ENCODE peak calls at places on chromosomes 7 and 10, in seven cellular contexts. One of them, this sample, is unnamed. For H3K36me3, the result is how much of the 10 kb centered on the place peaks cover.

GRCh38 chr10:30862486-30862885 is 169.2 kb downstream of the ZNF438 start:
- DNase-seq in suprapubic skin: no peak
- DNase-seq in heart right ventricle: no peak
- DNase-seq in stomach: no peak
- DNase-seq in cardiac muscle cell: no peak
- DNase-seq in IMR-90: peak
- DNase-seq in mammary epithelial cell: no peak
- DNase-seq in this sample: no peak

GRCh38 chr10:112835933-112836564 is 114.0 kb upstream of the TCF7L2 start:
- DNase-seq in suprapubic skin: no peak
- DNase-seq in heart right ventricle: peak
- DNase-seq in stomach: no peak
- DNase-seq in cardiac muscle cell: peak
- DNase-seq in IMR-90: no peak
- DNase-seq in mammary epithelial cell: no peak
- DNase-seq in this sample: no peak

GRCh38 chr7:13822678-13823077 is 166.8 kb downstream of the ETV1 start:
- DNase-seq in suprapubic skin: no peak
- DNase-seq in heart right ventricle: no peak
- DNase-seq in stomach: no peak
- DNase-seq in cardiac muscle cell: no peak
- DNase-seq in IMR-90: peak
- DNase-seq in mammary epithelial cell: peak
- DNase-seq in this sample: no peak

GRCh38 chr7:16801579-16801978 is 3.2 kb downstream of the AGR2 start:
- DNase-seq in suprapubic skin: no peak
- DNase-seq in heart right ventricle: no peak
- DNase-seq in stomach: no peak
- DNase-seq in cardiac muscle cell: no peak
- DNase-seq in IMR-90: no peak
- DNase-seq in mammary epithelial cell: no peak
- DNase-seq in this sample: no peak

GRCh38 chr10:131758942-131759315 is 141.9 kb upstream of the PPP2R2D start:
- DNase-seq in suprapubic skin: no peak
- DNase-seq in heart right ventricle: no peak
- DNase-seq in stomach: no peak
- DNase-seq in cardiac muscle cell: no peak
- DNase-seq in IMR-90: no peak
- DNase-seq in mammary epithelial cell: no peak
- DNase-seq in this sample: no peak

GRCh38 chr10:33337335-33337854 is 2.9 kb upstream of the NRP1 start:
- DNase-seq in suprapubic skin: no peak
- DNase-seq in heart right ventricle: peak
- DNase-seq in stomach: no peak
- DNase-seq in cardiac muscle cell: peak
- DNase-seq in IMR-90: peak
- DNase-seq in mammary epithelial cell: no peak
- DNase-seq in this sample: no peak

GRCh38 chr7:100088621-100089457 is at the start of gene COPS6:
- DNase-seq in suprapubic skin: peak
- DNase-seq in heart right ventricle: peak
- DNase-seq in stomach: peak
- DNase-seq in cardiac muscle cell: peak
- DNase-seq in IMR-90: peak
- DNase-seq in mammary epithelial cell: peak
- DNase-seq in this sample: peak

GRCh38 chr10:33199731-33200130 is 134.7 kb downstream of the NRP1 start:
- DNase-seq in suprapubic skin: no peak
- DNase-seq in heart right ventricle: no peak
- DNase-seq in stomach: no peak
- DNase-seq in cardiac muscle cell: no peak
- DNase-seq in IMR-90: peak
- DNase-seq in mammary epithelial cell: no peak
- DNase-seq in this sample: no peak

GRCh38 chr7:116621649-116622048 is 50.3 kb upstream of the MET start:
- DNase-seq in suprapubic skin: no peak
- DNase-seq in heart right ventricle: no peak
- DNase-seq in stomach: no peak
- DNase-seq in cardiac muscle cell: no peak
- DNase-seq in IMR-90: no peak
- DNase-seq in mammary epithelial cell: no peak
- DNase-seq in this sample: no peak

GRCh38 chr7:135166338-135166989 is 4.0 kb downstream of the CYREN start:
- DNase-seq in suprapubic skin: no peak
- DNase-seq in heart right ventricle: no peak
- DNase-seq in stomach: no peak
- DNase-seq in cardiac muscle cell: no peak
- DNase-seq in IMR-90: no peak
- DNase-seq in mammary epithelial cell: no peak
- DNase-seq in this sample: no peak

GRCh38 chr10:23331567-23332290 is 12.9 kb downstream of the C10orf67 start:
- DNase-seq in suprapubic skin: no peak
- DNase-seq in heart right ventricle: no peak
- DNase-seq in stomach: no peak
- DNase-seq in cardiac muscle cell: no peak
- DNase-seq in IMR-90: peak
- DNase-seq in mammary epithelial cell: peak
- DNase-seq in this sample: no peak

GRCh38 chr10:119657725-119658124 is 6.5 kb downstream of the BAG3 start:
- DNase-seq in suprapubic skin: no peak
- DNase-seq in heart right ventricle: no peak
- DNase-seq in stomach: no peak
- DNase-seq in cardiac muscle cell: no peak
- DNase-seq in IMR-90: peak
- DNase-seq in mammary epithelial cell: no peak
- DNase-seq in this sample: no peak

GRCh38 chr10:129775681-129776080 is 188.4 kb downstream of the EBF3 start:
- DNase-seq in suprapubic skin: peak
- DNase-seq in heart right ventricle: no peak
- DNase-seq in stomach: peak
- DNase-seq in cardiac muscle cell: no peak
- DNase-seq in IMR-90: no peak
- DNase-seq in mammary epithelial cell: no peak
- DNase-seq in this sample: no peak

GRCh38 chr7:55571534-55572377 is 546 bp downstream of the VOPP1 start:
- DNase-seq in suprapubic skin: no peak
- DNase-seq in heart right ventricle: peak
- DNase-seq in stomach: peak
- DNase-seq in cardiac muscle cell: peak
- DNase-seq in IMR-90: peak
- DNase-seq in mammary epithelial cell: peak
- DNase-seq in this sample: peak

GRCh38 chr10:58892039-58892665 is 284.3 kb upstream of the PHYHIPL start:
- DNase-seq in suprapubic skin: no peak
- DNase-seq in heart right ventricle: peak
- DNase-seq in stomach: no peak
- DNase-seq in cardiac muscle cell: no peak
- DNase-seq in IMR-90: no peak
- DNase-seq in mammary epithelial cell: no peak
- DNase-seq in this sample: no peak

GRCh38 chr10:75187961-75188426 is 22.6 kb upstream of the VDAC2 start:
- DNase-seq in suprapubic skin: peak
- DNase-seq in heart right ventricle: peak
- DNase-seq in stomach: peak
- DNase-seq in cardiac muscle cell: peak
- DNase-seq in IMR-90: peak
- DNase-seq in mammary epithelial cell: peak
- DNase-seq in this sample: peak

GRCh38 chr7:121003986-121004685 is 15.6 kb downstream of the CPED1 start:
- DNase-seq in suprapubic skin: no peak
- DNase-seq in heart right ventricle: peak
- DNase-seq in stomach: no peak
- DNase-seq in cardiac muscle cell: no peak
- DNase-seq in IMR-90: no peak
- DNase-seq in mammary epithelial cell: no peak
- DNase-seq in this sample: no peak

GRCh38 chr7:22860784-22861482 is 38.3 kb upstream of the TOMM7 start:
- DNase-seq in suprapubic skin: no peak
- DNase-seq in heart right ventricle: no peak
- DNase-seq in stomach: no peak
- DNase-seq in cardiac muscle cell: no peak
- DNase-seq in IMR-90: no peak
- DNase-seq in mammary epithelial cell: peak
- DNase-seq in this sample: no peak

GRCh38 chr10:102342958-102343357 is 52.5 kb upstream of the NFKB2 start:
- DNase-seq in suprapubic skin: no peak
- DNase-seq in heart right ventricle: no peak
- DNase-seq in stomach: no peak
- DNase-seq in cardiac muscle cell: no peak
- DNase-seq in IMR-90: peak
- DNase-seq in mammary epithelial cell: peak
- DNase-seq in this sample: no peak

GRCh38 chr7:74615933-74616780 is 41.4 kb upstream of the GTF2I start:
- DNase-seq in suprapubic skin: no peak
- DNase-seq in heart right ventricle: no peak
- DNase-seq in stomach: no peak
- DNase-seq in cardiac muscle cell: no peak
- DNase-seq in IMR-90: no peak
- DNase-seq in mammary epithelial cell: no peak
- DNase-seq in this sample: no peak

GRCh38 chr10:72204724-72205123 is 11.1 kb upstream of the ANAPC16 start:
- DNase-seq in suprapubic skin: no peak
- DNase-seq in heart right ventricle: no peak
- DNase-seq in stomach: no peak
- DNase-seq in cardiac muscle cell: peak
- DNase-seq in IMR-90: no peak
- DNase-seq in mammary epithelial cell: no peak
- DNase-seq in this sample: no peak

GRCh38 chr10:72206511-72207229 is 9.1 kb upstream of the ANAPC16 start:
- DNase-seq in suprapubic skin: no peak
- DNase-seq in heart right ventricle: no peak
- DNase-seq in stomach: no peak
- DNase-seq in cardiac muscle cell: no peak
- DNase-seq in IMR-90: no peak
- DNase-seq in mammary epithelial cell: no peak
- DNase-seq in this sample: no peak

GRCh38 chr10:72200883-72201282 is 14.9 kb upstream of the ANAPC16 start:
- DNase-seq in suprapubic skin: no peak
- DNase-seq in heart right ventricle: no peak
- DNase-seq in stomach: no peak
- DNase-seq in cardiac muscle cell: no peak
- DNase-seq in IMR-90: no peak
- DNase-seq in mammary epithelial cell: no peak
- DNase-seq in this sample: no peak

GRCh38 chr10:72204296-72204695 is 11.5 kb upstream of the ANAPC16 start:
- DNase-seq in suprapubic skin: no peak
- DNase-seq in heart right ventricle: no peak
- DNase-seq in stomach: no peak
- DNase-seq in cardiac muscle cell: no peak
- DNase-seq in IMR-90: no peak
- DNase-seq in mammary epithelial cell: no peak
- DNase-seq in this sample: no peak

GRCh38 chr10:72201293-72201692 is 14.5 kb upstream of the ANAPC16 start:
- DNase-seq in suprapubic skin: no peak
- DNase-seq in heart right ventricle: no peak
- DNase-seq in stomach: no peak
- DNase-seq in cardiac muscle cell: no peak
- DNase-seq in IMR-90: no peak
- DNase-seq in mammary epithelial cell: no peak
- DNase-seq in this sample: no peak
- H3K36me3 ChIP-seq in suprapubic skin: under half
- H3K36me3 ChIP-seq in heart right ventricle: half or more
- H3K36me3 ChIP-seq in stomach: under half
- H3K36me3 ChIP-seq in cardiac muscle cell: under half
- H3K36me3 ChIP-seq in IMR-90: under half
- H3K36me3 ChIP-seq in mammary epithelial cell: under half
- H3K36me3 ChIP-seq in this sample: under half

GRCh38 chr7:2110586-2111396 is 122.0 kb downstream of the MAD1L1 start:
- DNase-seq in suprapubic skin: no peak
- DNase-seq in heart right ventricle: no peak
- DNase-seq in stomach: peak
- DNase-seq in cardiac muscle cell: no peak
- DNase-seq in IMR-90: peak
- DNase-seq in mammary epithelial cell: no peak
- DNase-seq in this sample: no peak
- TF ChIP-seq CTCF in suprapubic skin: no peak
- TF ChIP-seq CTCF in heart right ventricle: no peak
- TF ChIP-seq CTCF in stomach: no peak
- TF ChIP-seq CTCF in cardiac muscle cell: no peak
- TF ChIP-seq CTCF in IMR-90: no peak
- TF ChIP-seq CTCF in mammary epithelial cell: no peak
- TF ChIP-seq CTCF in this sample: no peak

DNA sequence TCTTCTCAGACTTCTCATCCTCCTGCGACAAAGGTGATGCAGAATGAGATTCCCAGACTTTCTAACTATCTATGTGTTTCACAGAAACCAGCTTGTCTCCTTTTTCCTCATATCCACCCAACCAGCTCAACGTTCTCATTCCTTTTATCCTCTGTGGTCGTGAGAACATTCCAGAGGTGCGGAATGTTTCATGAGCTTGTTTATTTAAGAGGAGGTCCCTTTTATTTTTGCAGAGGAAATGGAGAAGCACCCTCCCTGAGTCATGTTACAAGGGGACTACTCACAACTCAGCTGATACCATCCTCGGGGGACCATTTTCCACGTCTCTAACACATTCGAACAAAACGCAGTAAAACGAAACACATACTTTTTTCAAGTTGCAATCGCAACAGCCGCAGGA is 93.2 kb downstream of the ZRANB1 start:
- DNase-seq in suprapubic skin: no peak
- DNase-seq in heart right ventricle: no peak
- DNase-seq in stomach: no peak
- DNase-seq in cardiac muscle cell: no peak
- DNase-seq in IMR-90: peak
- DNase-seq in mammary epithelial cell: peak
- DNase-seq in this sample: no peak
- H3K36me3 ChIP-seq in suprapubic skin: under half
- H3K36me3 ChIP-seq in heart right ventricle: under half
- H3K36me3 ChIP-seq in stomach: under half
- H3K36me3 ChIP-seq in cardiac muscle cell: under half
- H3K36me3 ChIP-seq in IMR-90: under half
- H3K36me3 ChIP-seq in mammary epithelial cell: under half
- H3K36me3 ChIP-seq in this sample: under half

DNA sequence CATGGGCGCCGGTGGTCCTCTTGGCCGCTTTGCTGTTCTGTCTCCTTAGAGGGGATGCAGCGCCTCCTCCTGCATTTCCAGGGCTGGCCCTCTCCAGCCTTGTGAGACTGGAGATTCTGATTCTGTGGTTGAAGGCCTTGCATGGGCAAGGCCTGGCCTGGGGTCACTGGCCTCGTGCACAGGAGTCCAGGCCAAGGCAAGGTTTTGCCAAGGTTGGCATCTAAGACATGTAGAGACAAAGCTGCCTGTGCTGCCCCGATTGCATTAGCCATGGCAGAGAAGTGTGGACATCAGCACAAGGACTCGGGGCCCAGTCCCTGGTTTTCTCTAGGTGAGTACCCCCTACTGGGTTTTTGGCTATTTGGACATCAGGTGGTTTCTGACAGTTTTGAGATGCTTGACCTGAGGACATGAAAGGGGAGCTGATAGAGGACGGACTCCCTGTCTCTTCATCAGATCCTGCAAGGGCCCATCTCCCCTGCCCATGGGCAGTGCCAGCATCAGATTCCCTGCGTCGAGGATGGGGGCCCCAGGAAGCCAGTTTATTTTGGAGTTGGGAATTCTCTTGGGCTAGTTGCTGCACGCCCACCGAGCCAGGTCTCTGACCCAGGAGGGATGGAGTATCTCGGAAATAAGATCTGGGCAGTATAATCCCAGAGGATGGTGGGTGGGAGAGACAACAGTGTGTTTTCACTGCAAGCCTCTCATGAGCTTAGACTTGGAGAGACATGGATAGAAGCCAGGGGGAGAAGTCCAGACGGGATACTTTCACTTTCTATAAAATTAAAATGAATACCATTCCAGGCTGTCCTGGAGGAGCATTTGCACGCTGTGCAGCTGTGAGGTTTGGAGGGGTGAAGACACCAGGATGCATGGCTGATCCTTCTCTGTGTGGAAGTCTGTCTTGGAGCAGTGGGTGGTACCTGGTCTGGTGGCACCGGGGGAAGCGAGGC is 25.6 kb downstream of the DOCK1 start:
- DNase-seq in suprapubic skin: no peak
- DNase-seq in heart right ventricle: no peak
- DNase-seq in stomach: no peak
- DNase-seq in cardiac muscle cell: no peak
- DNase-seq in IMR-90: peak
- DNase-seq in mammary epithelial cell: no peak
- DNase-seq in this sample: no peak
- TF ChIP-seq CTCF in suprapubic skin: no peak
- TF ChIP-seq CTCF in heart right ventricle: no peak
- TF ChIP-seq CTCF in stomach: no peak
- TF ChIP-seq CTCF in cardiac muscle cell: no peak
- TF ChIP-seq CTCF in IMR-90: no peak
- TF ChIP-seq CTCF in mammary epithelial cell: no peak
- TF ChIP-seq CTCF in this sample: no peak